ENCODE peak calls at places on chromosomes 16 and 17, in seven cellular contexts. B is AG04450, U is vagina, D is tibial artery, S is endothelial cell, Q is AG04449, M is psoas muscle. Y is an unnamed sample.

GRCh38 chr17:74606050-74606449 is 14.0 kb upstream of the CD300LD start:
- DNase-seq in B (no peak), U (no peak), D (no peak), S (no peak), Q (no peak), M (no peak), Y (no peak)

GRCh38 chr17:63932008-63932561 is at the start of gene CD79B:
- DNase-seq in B (no peak), U (no peak), D (no peak), S (no peak), Q (no peak), M (peak), Y (no peak)

GRCh38 chr17:68260051-68260762 is 12.4 kb downstream of the AMZ2 start:
- DNase-seq in B (no peak), U (no peak), D (no peak), S (no peak), Q (no peak), M (no peak), Y (no peak)

GRCh38 chr16:14289692-14290340 is 218.7 kb downstream of the MRTFB start:
- DNase-seq in B (no peak), U (no peak), D (no peak), S (no peak), Q (no peak), M (no peak), Y (no peak)

GRCh38 chr16:79659352-79659751 is 58.8 kb upstream of the MAF start:
- DNase-seq in B (no peak), U (no peak), D (no peak), S (no peak), Q (no peak), M (no peak), Y (no peak)

GRCh38 chr16:13307255-13307654 is 405.9 kb downstream of the SHISA9 start:
- DNase-seq in B (no peak), U (no peak), D (no peak), S (no peak), Q (peak), M (no peak), Y (no peak)

GRCh38 chr17:76089680-76090516 is 10.9 kb downstream of the ZACN start:
- DNase-seq in B (no peak), U (no peak), D (no peak), S (no peak), Q (no peak), M (no peak), Y (no peak)

GRCh38 chr17:48175692-48176450 is 68.3 kb downstream of the SNX11 start:
- DNase-seq in B (no peak), U (no peak), D (no peak), S (no peak), Q (peak), M (no peak), Y (no peak)

GRCh38 chr16:63947022-63947421 is 1174.8 kb downstream of the CDH11 start:
- DNase-seq in B (no peak), U (no peak), D (no peak), S (no peak), Q (no peak), M (no peak), Y (no peak)

GRCh38 chr16:4319454-4319853 is 3.6 kb downstream of the GLIS2 start:
- DNase-seq in B (no peak), U (no peak), D (peak), S (no peak), Q (no peak), M (peak), Y (no peak)

GRCh38 chr17:51636291-51636690 is 375.9 kb downstream of the UTP18 start:
- DNase-seq in B (no peak), U (no peak), D (no peak), S (peak), Q (no peak), M (no peak), Y (no peak)
- TF ChIP-seq CTCF in B (no peak), U (no peak), D (no peak), S (no peak), Q (no peak), M (no peak), Y (peak)

GRCh38 chr16:21653571-21653970 is 1.2 kb upstream of the IGSF6 start:
- DNase-seq in B (no peak), U (no peak), D (no peak), S (no peak), Q (no peak), M (no peak), Y (no peak)
- TF ChIP-seq CTCF in B (no peak), U (no peak), D (no peak), S (no peak), Q (no peak), M (no peak), Y (no peak)

GRCh38 chr17:65051922-65052321 is 4.6 kb downstream of the GNA13 start:
- DNase-seq in B (no peak), U (no peak), D (no peak), S (no peak), Q (no peak), M (no peak), Y (no peak)
- TF ChIP-seq CTCF in B (no peak), U (no peak), D (no peak), S (no peak), Q (no peak), M (no peak), Y (no peak)

GRCh38 chr16:54942353-54942943 is 11.8 kb downstream of the IRX5 start:
- DNase-seq in B (no peak), U (no peak), D (no peak), S (no peak), Q (no peak), M (no peak), Y (no peak)
- TF ChIP-seq CTCF in B (no peak), U (no peak), D (peak), S (no peak), Q (no peak), M (no peak), Y (no peak)

Y was measured in progenitor cell of endocrine pancreas.